ENCODE peak calls at places on chromosomes 12 and 14, in six cellular contexts. Z is D341Med; P is HEK293T; W is stimulated activated CD4-positive, alpha-beta T cell treated with anti-CD3 and anti-CD28 coated beads, Interleukin-2, amount 100 ng/mL, for 24 hours; T is stromal cell of bone marrow; O is mucosa of gallbladder. Q is an unnamed sample.
A peak's percentile ranks its signal among the peaks of the same experiment; 100 is the strongest.

GRCh38 chr14:100564506-100564905 is 22.7 kb downstream of the BEGAIN start:
- DNase-seq in Z (no peak), P (no peak), W (no peak), T (no peak), O (no peak), Q (no peak)

GRCh38 chr12:47752552-47752951 is 6.1 kb downstream of the RAPGEF3 start:
- DNase-seq in Z (no peak), P (no peak), W (no peak), T (peak; percentile 31), O (no peak), Q (no peak)

GRCh38 chr12:48875944-48876520 is 10.4 kb upstream of the RND1 start:
- DNase-seq in Z (no peak), P (peak; percentile 1), W (no peak), T (no peak), O (no peak), Q (no peak)

GRCh38 chr12:55001198-55001827 is 16.8 kb upstream of the TESPA1 start:
- DNase-seq in Z (no peak), P (no peak), W (no peak), T (no peak), O (no peak), Q (no peak)

GRCh38 chr14:87615822-87616679 is 376.9 kb downstream of the GALC start:
- DNase-seq in Z (peak; percentile 84), P (peak; percentile 56), W (peak; percentile 22), T (peak; percentile 43), O (peak; percentile 45), Q (peak; percentile 19)

GRCh38 chr12:124464062-124464461 is 103.3 kb downstream of the NCOR2 start:
- DNase-seq in Z (no peak), P (no peak), W (no peak), T (no peak), O (no peak), Q (peak; percentile 52)

GRCh38 chr14:105742531-105742848 is 216.1 kb downstream of the TMEM121 start:
- DNase-seq in Z (no peak), P (no peak), W (no peak), T (no peak), O (no peak), Q (no peak)

GRCh38 chr14:73173092-73173735 is 36.9 kb downstream of the PSEN1 start:
- DNase-seq in Z (peak; percentile 44), P (peak; percentile 19), W (no peak), T (peak; percentile 41), O (no peak), Q (peak; percentile 64)

GRCh38 chr12:114974333-114974732 is 290.4 kb upstream of the TBX3 start:
- DNase-seq in Z (no peak), P (no peak), W (no peak), T (no peak), O (no peak), Q (no peak)

GRCh38 chr12:67720383-67720856 is 71.9 kb downstream of the DYRK2 start:
- DNase-seq in Z (no peak), P (peak; percentile 59), W (no peak), T (no peak), O (no peak), Q (no peak)

GRCh38 chr14:93957751-93958566 is 18.4 kb downstream of the ASB2 start:
- DNase-seq in Z (no peak), P (no peak), W (no peak), T (no peak), O (no peak), Q (no peak)

GRCh38 chr12:49413796-49414195 is 46.5 kb downstream of the SPATS2 start:
- DNase-seq in Z (no peak), P (no peak), W (no peak), T (no peak), O (no peak), Q (no peak)

GRCh38 chr14:54300881-54301280 is 95.9 kb upstream of the CDKN3 start:
- DNase-seq in Z (no peak), P (no peak), W (no peak), T (no peak), O (peak; percentile 16), Q (no peak)

GRCh38 chr12:98893126-98893525 is 248.0 kb downstream of the APAF1 start:
- DNase-seq in Z (no peak), P (no peak), W (no peak), T (no peak), O (no peak), Q (no peak)

GRCh38 chr12:12091977-12092663 is 21.4 kb downstream of the BCL2L14 start:
- DNase-seq in Z (no peak), P (no peak), W (no peak), T (no peak), O (no peak), Q (no peak)

GRCh38 chr12:121628536-121628935 is 2.2 kb downstream of the ORAI1 start:
- DNase-seq in Z (no peak), P (no peak), W (no peak), T (no peak), O (no peak), Q (no peak)

GRCh38 chr12:49260831-49261363 is 4.0 kb upstream of the TUBA1C start:
- DNase-seq in Z (no peak), P (no peak), W (no peak), T (no peak), O (no peak), Q (no peak)

GRCh38 chr12:100574262-100575074 is 984 bp downstream of the GAS2L3 start:
- DNase-seq in Z (peak; percentile 39), P (peak; percentile 16), W (no peak), T (no peak), O (no peak), Q (no peak)

GRCh38 chr12:39047539-39048078 is 142.2 kb upstream of the CPNE8 start:
- DNase-seq in Z (no peak), P (peak; percentile 16), W (no peak), T (no peak), O (no peak), Q (no peak)

GRCh38 chr12:47385587-47385986 is 305.8 kb upstream of the AMIGO2 start:
- DNase-seq in Z (no peak), P (no peak), W (no peak), T (no peak), O (no peak), Q (no peak)

GRCh38 chr12:26567126-26567525 is 265.9 kb downstream of the ITPR2 start:
- DNase-seq in Z (no peak), P (no peak), W (no peak), T (no peak), O (no peak), Q (no peak)

GRCh38 chr12:125125271-125125670 is 60.0 kb downstream of the AACS start:
- DNase-seq in Z (no peak), P (no peak), W (no peak), T (no peak), O (no peak), Q (no peak)

GRCh38 chr14:100557658-100558057 is 29.6 kb downstream of the BEGAIN start:
- DNase-seq in Z (no peak), P (no peak), W (no peak), T (no peak), O (no peak), Q (no peak)

GRCh38 chr14:70086685-70087379 is 101.9 kb downstream of the SLC8A3 start:
- DNase-seq in Z (peak; percentile 47), P (peak; percentile 37), W (no peak), T (peak; percentile 8), O (peak; percentile 50), Q (peak; percentile 42)

GRCh38 chr12:58584885-58585284 is 335.4 kb downstream of the LRIG3 start:
- DNase-seq in Z (no peak), P (no peak), W (no peak), T (peak; percentile 48), O (no peak), Q (no peak)

GRCh38 chr12:92764820-92765219 is 62.0 kb downstream of the PLEKHG7 start:
- DNase-seq in Z (no peak), P (no peak), W (no peak), T (no peak), O (no peak), Q (no peak)

GRCh38 chr12:132400011-132400641 is 70.7 kb upstream of the GALNT9 start:
- DNase-seq in Z (no peak), P (peak; percentile 36), W (no peak), T (no peak), O (no peak), Q (no peak)

GRCh38 chr12:106602071-106602470 is 19.3 kb downstream of the RFX4 start:
- DNase-seq in Z (no peak), P (no peak), W (no peak), T (no peak), O (no peak), Q (no peak)

GRCh38 chr14:101719708-101720107 is 41.8 kb upstream of the PPP2R5C start:
- DNase-seq in Z (peak; percentile 9), P (no peak), W (no peak), T (no peak), O (no peak), Q (no peak)

GRCh38 chr12:68420225-68421008 is 88.3 kb upstream of the MDM1 start:
- DNase-seq in Z (no peak), P (no peak), W (no peak), T (peak; percentile 57), O (peak; percentile 11), Q (no peak)

GRCh38 chr12:93375906-93376305 is 1.8 kb upstream of the NUDT4 start:
- DNase-seq in Z (no peak), P (no peak), W (no peak), T (no peak), O (no peak), Q (no peak)

GRCh38 chr14:37870947-37871346 is 275.5 kb downstream of the TTC6 start:
- DNase-seq in Z (no peak), P (no peak), W (no peak), T (no peak), O (no peak), Q (no peak)

GRCh38 chr12:130562711-130563110 is 153.4 kb downstream of the RIMBP2 start:
- DNase-seq in Z (no peak), P (no peak), W (no peak), T (no peak), O (no peak), Q (no peak)

GRCh38 chr14:103408491-103409155 is 23.4 kb downstream of the MARK3 start:
- DNase-seq in Z (peak; percentile 47), P (no peak), W (no peak), T (no peak), O (peak; percentile 18), Q (no peak)